ENCODE peak calls at places on chromosomes 4 and X, in nine cellular contexts. M is activated T-cell treated with anti-CD3 and anti-CD28 coated beads, Interleukin-2, amount 50 U/mL, for 72 hours; S is upper lobe of right lung; D is GM23248; J is fibroblast of mammary gland; Y is neural progenitor cell; B is iris pigment epithelial cell; A is IMR-90; Q is stimulated activated CD8-positive, alpha-beta memory T cell treated with anti-CD3 and anti-CD28 coated beads, Interleukin-15, amount 100 ng/mL, for 24 hours. C is an unnamed sample.

GRCh38 chrX:153620576-153620975 is 21.6 kb upstream of the CCNQ start:
- DNase-seq in M (no peak), S (no peak), D (no peak), J (no peak), Y (no peak), B (no peak), A (no peak), Q (no peak), C (no peak)

GRCh38 chrX:34918091-34918736 is 24.4 kb upstream of the FAM47B start:
- DNase-seq in M (no peak), S (no peak), D (peak; percentile 82), J (peak; percentile 78), Y (no peak), B (peak; percentile 70), A (peak; percentile 66), Q (no peak), C (peak; percentile 28)

GRCh38 chrX:93874554-93874953 is 200.5 kb downstream of the FAM133A start:
- DNase-seq in M (peak; percentile 0), S (no peak), D (peak; percentile 20), J (peak; percentile 22), Y (peak; percentile 77), B (peak; percentile 17), A (no peak), Q (no peak), C (peak; percentile 0)

GRCh38 chr4:38049545-38050170 is 89.5 kb downstream of the PTTG2 start:
- DNase-seq in M (no peak), S (no peak), D (no peak), J (no peak), Y (no peak), B (no peak), A (no peak), Q (no peak), C (no peak)

GRCh38 chrX:53265771-53266170 is 15.6 kb downstream of the IQSEC2 start:
- DNase-seq in M (no peak), S (no peak), D (peak; percentile 75), J (peak; percentile 74), Y (no peak), B (peak; percentile 69), A (peak; percentile 69), Q (no peak), C (peak; percentile 13)

GRCh38 chrX:81195712-81196111 is 6.0 kb downstream of the HMGN5 start:
- DNase-seq in M (peak; percentile 55), S (no peak), D (peak; percentile 65), J (peak; percentile 63), Y (peak; percentile 60), B (peak; percentile 60), A (peak; percentile 52), Q (peak; percentile 5), C (peak; percentile 56)

GRCh38 chrX:38632516-38632915 is 71.2 kb downstream of the TSPAN7 start:
- DNase-seq in M (no peak), S (no peak), D (no peak), J (no peak), Y (no peak), B (no peak), A (no peak), Q (no peak), C (no peak)

GRCh38 chr4:955931-956381 is 17.4 kb downstream of the DGKQ start:
- DNase-seq in M (no peak), S (peak; percentile 57), D (no peak), J (no peak), Y (no peak), B (no peak), A (no peak), Q (no peak), C (no peak)

GRCh38 chrX:153032397-153033118 is 23.7 kb upstream of the PNMA3 start:
- DNase-seq in M (peak; percentile 83), S (peak; percentile 88), D (peak; percentile 74), J (peak; percentile 35), Y (peak; percentile 69), B (peak; percentile 20), A (peak; percentile 18), Q (peak; percentile 29), C (peak; percentile 34)

GRCh38 chr4:144579411-144580020 is 66.4 kb upstream of the HHIP start:
- DNase-seq in M (no peak), S (no peak), D (peak; percentile 58), J (peak; percentile 57), Y (no peak), B (peak; percentile 85), A (peak; percentile 71), Q (no peak), C (no peak)

GRCh38 chrX:107205770-107206696 is at the start of the genes DNAAF6 and NUP62CL:
- DNase-seq in M (peak; percentile 66), S (peak; percentile 82), D (peak; percentile 2), J (peak; percentile 7), Y (peak; percentile 93), B (peak; percentile 6), A (no peak), Q (no peak), C (no peak)

GRCh38 chr4:5810770-5811430 is 82.0 kb downstream of the CRMP1 start:
- DNase-seq in M (no peak), S (no peak), D (no peak), J (no peak), Y (no peak), B (no peak), A (no peak), Q (no peak), C (no peak)

C was measured in myocyte.